ENCODE peak calls at places on chromosomes 5 and 9, in ten cellular contexts. One of them, this sample, is unnamed.

GRCh38 chr9:128201441-128202369 is 1.5 kb upstream of the DNM1 start:
- DNase-seq in prostate gland: no peak
- DNase-seq in AG04450: no peak
- DNase-seq in GM23338: no peak
- DNase-seq in glutamatergic neuron: no peak
- DNase-seq in psoas muscle: no peak
- DNase-seq in lower lobe of right lung: no peak
- DNase-seq in astrocyte of the cerebellum: peak; percentile 74
- DNase-seq in tibial nerve: no peak
- DNase-seq in activated CD8-positive, alpha-beta T cell treated with anti-CD3 and anti-CD28 coated beads for 36 hours: peak; percentile 24
- DNase-seq in this sample: no peak

GRCh38 chr9:14396171-14396570 is 82.2 kb upstream of the NFIB start:
- DNase-seq in prostate gland: no peak
- DNase-seq in AG04450: no peak
- DNase-seq in GM23338: no peak
- DNase-seq in glutamatergic neuron: no peak
- DNase-seq in psoas muscle: peak; percentile 61
- DNase-seq in lower lobe of right lung: no peak
- DNase-seq in astrocyte of the cerebellum: no peak
- DNase-seq in tibial nerve: no peak
- DNase-seq in activated CD8-positive, alpha-beta T cell treated with anti-CD3 and anti-CD28 coated beads for 36 hours: no peak
- DNase-seq in this sample: no peak

GRCh38 chr5:53407373-53407772 is 73.1 kb upstream of the FST start:
- DNase-seq in prostate gland: no peak
- DNase-seq in AG04450: no peak
- DNase-seq in GM23338: no peak
- DNase-seq in glutamatergic neuron: no peak
- DNase-seq in psoas muscle: no peak
- DNase-seq in lower lobe of right lung: no peak
- DNase-seq in astrocyte of the cerebellum: no peak
- DNase-seq in tibial nerve: no peak
- DNase-seq in activated CD8-positive, alpha-beta T cell treated with anti-CD3 and anti-CD28 coated beads for 36 hours: no peak
- DNase-seq in this sample: no peak

GRCh38 chr5:33601881-33602280 is 161.1 kb downstream of the TARS1 start:
- DNase-seq in prostate gland: no peak
- DNase-seq in AG04450: no peak
- DNase-seq in GM23338: peak; percentile 49
- DNase-seq in glutamatergic neuron: no peak
- DNase-seq in psoas muscle: no peak
- DNase-seq in lower lobe of right lung: no peak
- DNase-seq in astrocyte of the cerebellum: peak; percentile 47
- DNase-seq in tibial nerve: no peak
- DNase-seq in activated CD8-positive, alpha-beta T cell treated with anti-CD3 and anti-CD28 coated beads for 36 hours: no peak
- DNase-seq in this sample: no peak

GRCh38 chr5:3348576-3349535 is 246.8 kb upstream of the IRX1 start:
- DNase-seq in prostate gland: no peak
- DNase-seq in AG04450: no peak
- DNase-seq in GM23338: no peak
- DNase-seq in glutamatergic neuron: no peak
- DNase-seq in psoas muscle: peak; percentile 22
- DNase-seq in lower lobe of right lung: no peak
- DNase-seq in astrocyte of the cerebellum: no peak
- DNase-seq in tibial nerve: no peak
- DNase-seq in activated CD8-positive, alpha-beta T cell treated with anti-CD3 and anti-CD28 coated beads for 36 hours: no peak
- DNase-seq in this sample: no peak

GRCh38 chr9:82466616-82467251 is 478.2 kb downstream of the SPATA31D1 start:
- DNase-seq in prostate gland: no peak
- DNase-seq in AG04450: no peak
- DNase-seq in GM23338: peak; percentile 88
- DNase-seq in glutamatergic neuron: peak; percentile 75
- DNase-seq in psoas muscle: no peak
- DNase-seq in lower lobe of right lung: no peak
- DNase-seq in astrocyte of the cerebellum: peak; percentile 1
- DNase-seq in tibial nerve: no peak
- DNase-seq in activated CD8-positive, alpha-beta T cell treated with anti-CD3 and anti-CD28 coated beads for 36 hours: no peak
- DNase-seq in this sample: no peak

GRCh38 chr5:33281507-33281906 is 159.3 kb upstream of the TARS1 start:
- DNase-seq in prostate gland: no peak
- DNase-seq in AG04450: no peak
- DNase-seq in GM23338: no peak
- DNase-seq in glutamatergic neuron: no peak
- DNase-seq in psoas muscle: no peak
- DNase-seq in lower lobe of right lung: no peak
- DNase-seq in astrocyte of the cerebellum: no peak
- DNase-seq in tibial nerve: no peak
- DNase-seq in activated CD8-positive, alpha-beta T cell treated with anti-CD3 and anti-CD28 coated beads for 36 hours: no peak
- DNase-seq in this sample: no peak

GRCh38 chr5:115816226-115817042 is at the start of gene CDO1:
- DNase-seq in prostate gland: no peak
- DNase-seq in AG04450: no peak
- DNase-seq in GM23338: peak; percentile 83
- DNase-seq in glutamatergic neuron: peak; percentile 77
- DNase-seq in psoas muscle: peak; percentile 79
- DNase-seq in lower lobe of right lung: peak; percentile 48
- DNase-seq in astrocyte of the cerebellum: peak; percentile 44
- DNase-seq in tibial nerve: peak; percentile 61
- DNase-seq in activated CD8-positive, alpha-beta T cell treated with anti-CD3 and anti-CD28 coated beads for 36 hours: peak; percentile 57
- DNase-seq in this sample: no peak

GRCh38 chr5:38208782-38209378 is 49.5 kb upstream of the EGFLAM start:
- DNase-seq in prostate gland: peak; percentile 12
- DNase-seq in AG04450: peak; percentile 3
- DNase-seq in GM23338: peak; percentile 80
- DNase-seq in glutamatergic neuron: peak; percentile 22
- DNase-seq in psoas muscle: no peak
- DNase-seq in lower lobe of right lung: no peak
- DNase-seq in astrocyte of the cerebellum: peak; percentile 24
- DNase-seq in tibial nerve: no peak
- DNase-seq in activated CD8-positive, alpha-beta T cell treated with anti-CD3 and anti-CD28 coated beads for 36 hours: peak; percentile 26
- DNase-seq in this sample: peak; percentile 7

GRCh38 chr9:104009853-104010252 is 84.3 kb upstream of the SMC2 start:
- DNase-seq in prostate gland: no peak
- DNase-seq in AG04450: no peak
- DNase-seq in GM23338: no peak
- DNase-seq in glutamatergic neuron: no peak
- DNase-seq in psoas muscle: no peak
- DNase-seq in lower lobe of right lung: no peak
- DNase-seq in astrocyte of the cerebellum: no peak
- DNase-seq in tibial nerve: no peak
- DNase-seq in activated CD8-positive, alpha-beta T cell treated with anti-CD3 and anti-CD28 coated beads for 36 hours: peak; percentile 5
- DNase-seq in this sample: no peak

GRCh38 chr5:50328193-50328729 is 112.8 kb downstream of the EMB start:
- DNase-seq in prostate gland: no peak
- DNase-seq in AG04450: no peak
- DNase-seq in GM23338: no peak
- DNase-seq in glutamatergic neuron: no peak
- DNase-seq in psoas muscle: no peak
- DNase-seq in lower lobe of right lung: no peak
- DNase-seq in astrocyte of the cerebellum: no peak
- DNase-seq in tibial nerve: no peak
- DNase-seq in activated CD8-positive, alpha-beta T cell treated with anti-CD3 and anti-CD28 coated beads for 36 hours: peak; percentile 5
- DNase-seq in this sample: no peak

DNA sequence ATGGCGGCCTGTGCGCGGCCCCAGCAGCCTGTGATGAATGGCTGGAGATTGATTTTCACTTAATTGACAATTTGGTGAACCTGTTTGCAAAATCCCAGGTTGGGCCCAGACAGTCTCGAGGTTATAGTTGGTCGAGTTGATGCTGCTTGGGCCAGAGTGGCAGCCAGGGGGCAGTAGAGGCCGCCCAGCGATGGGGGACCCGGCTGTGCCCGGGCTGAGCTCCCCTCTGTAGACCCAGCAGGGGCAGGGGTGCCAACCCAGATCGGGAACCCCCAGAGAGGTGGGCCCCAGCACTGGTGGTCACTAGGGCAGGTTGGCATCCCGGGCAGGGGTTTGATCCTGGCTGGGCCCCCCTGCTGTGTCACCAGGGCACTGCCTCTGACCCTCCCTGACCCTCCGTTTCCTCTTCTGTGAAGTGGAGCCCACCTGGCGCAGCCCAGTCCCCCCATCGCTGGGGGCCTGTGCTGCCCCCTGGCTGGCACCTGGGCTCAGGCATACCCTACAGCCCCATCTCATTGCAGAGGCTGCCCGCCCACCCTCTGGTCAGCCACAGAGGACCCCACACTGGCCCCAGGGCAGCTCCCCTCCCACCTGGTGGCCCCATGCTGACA is 34.5 kb downstream of the LHX3 start:
- DNase-seq in prostate gland: peak; percentile 11
- DNase-seq in AG04450: no peak
- DNase-seq in GM23338: peak; percentile 77
- DNase-seq in glutamatergic neuron: peak; percentile 77
- DNase-seq in psoas muscle: no peak
- DNase-seq in lower lobe of right lung: no peak
- DNase-seq in astrocyte of the cerebellum: no peak
- DNase-seq in tibial nerve: no peak
- DNase-seq in activated CD8-positive, alpha-beta T cell treated with anti-CD3 and anti-CD28 coated beads for 36 hours: peak; percentile 73
- DNase-seq in this sample: no peak
- TF ChIP-seq CTCF in prostate gland: no peak
- TF ChIP-seq CTCF in AG04450: peak; percentile 77
- TF ChIP-seq CTCF in GM23338: peak; percentile 88
- TF ChIP-seq CTCF in glutamatergic neuron: peak; percentile 91
- TF ChIP-seq CTCF in psoas muscle: peak; percentile 50
- TF ChIP-seq CTCF in lower lobe of right lung: peak; percentile 60
- TF ChIP-seq CTCF in astrocyte of the cerebellum: peak; percentile 78
- TF ChIP-seq CTCF in tibial nerve: no peak
- TF ChIP-seq CTCF in activated CD8-positive, alpha-beta T cell treated with anti-CD3 and anti-CD28 coated beads for 36 hours: peak; percentile 79
- TF ChIP-seq CTCF in this sample: peak; percentile 87

GRCh38 chr9:120531683-120532300 is 48.2 kb downstream of the CDK5RAP2 start:
- DNase-seq in prostate gland: no peak
- DNase-seq in AG04450: no peak
- DNase-seq in GM23338: peak; percentile 72
- DNase-seq in glutamatergic neuron: no peak
- DNase-seq in psoas muscle: no peak
- DNase-seq in lower lobe of right lung: no peak
- DNase-seq in astrocyte of the cerebellum: peak; percentile 19
- DNase-seq in tibial nerve: no peak
- DNase-seq in activated CD8-positive, alpha-beta T cell treated with anti-CD3 and anti-CD28 coated beads for 36 hours: no peak
- DNase-seq in this sample: peak; percentile 15
- TF ChIP-seq CTCF in prostate gland: no peak
- TF ChIP-seq CTCF in AG04450: peak; percentile 59
- TF ChIP-seq CTCF in GM23338: peak; percentile 70
- TF ChIP-seq CTCF in glutamatergic neuron: peak; percentile 58
- TF ChIP-seq CTCF in psoas muscle: peak; percentile 42
- TF ChIP-seq CTCF in lower lobe of right lung: peak; percentile 41
- TF ChIP-seq CTCF in astrocyte of the cerebellum: peak; percentile 66
- TF ChIP-seq CTCF in tibial nerve: peak; percentile 12
- TF ChIP-seq CTCF in activated CD8-positive, alpha-beta T cell treated with anti-CD3 and anti-CD28 coated beads for 36 hours: peak; percentile 45
- TF ChIP-seq CTCF in this sample: peak; percentile 48

DNA sequence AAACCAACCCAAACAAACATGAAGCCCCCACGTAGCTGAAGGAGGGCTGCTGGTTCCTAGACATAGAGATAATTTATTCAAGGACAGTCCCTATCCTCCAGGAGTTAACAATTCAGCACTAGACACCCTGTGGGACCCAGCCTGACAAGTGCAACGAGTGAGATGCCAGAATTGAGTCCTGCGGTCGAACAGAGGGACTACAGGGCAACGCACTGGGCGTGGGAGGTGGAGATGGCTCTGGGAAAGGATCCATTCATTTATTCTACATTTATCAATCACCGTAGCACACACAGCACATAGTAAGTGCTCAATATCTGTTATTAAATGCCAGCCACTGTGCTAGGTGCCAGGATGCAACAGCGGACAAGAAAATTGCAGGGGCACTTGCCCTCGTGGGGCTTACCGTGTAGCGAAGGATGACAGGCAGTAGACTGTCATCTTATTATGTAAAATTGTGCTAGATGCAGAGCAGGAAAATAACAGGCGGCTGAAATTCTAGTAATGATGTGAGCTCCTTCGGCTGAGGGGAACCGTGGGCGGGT is 855 bp upstream of the ARHGAP26 start:
- DNase-seq in prostate gland: no peak
- DNase-seq in AG04450: no peak
- DNase-seq in GM23338: peak; percentile 42
- DNase-seq in glutamatergic neuron: peak; percentile 38
- DNase-seq in psoas muscle: no peak
- DNase-seq in lower lobe of right lung: no peak
- DNase-seq in astrocyte of the cerebellum: no peak
- DNase-seq in tibial nerve: no peak
- DNase-seq in activated CD8-positive, alpha-beta T cell treated with anti-CD3 and anti-CD28 coated beads for 36 hours: no peak
- DNase-seq in this sample: no peak
- TF ChIP-seq CTCF in prostate gland: no peak
- TF ChIP-seq CTCF in AG04450: no peak
- TF ChIP-seq CTCF in GM23338: no peak
- TF ChIP-seq CTCF in glutamatergic neuron: no peak
- TF ChIP-seq CTCF in psoas muscle: no peak
- TF ChIP-seq CTCF in lower lobe of right lung: no peak
- TF ChIP-seq CTCF in astrocyte of the cerebellum: no peak
- TF ChIP-seq CTCF in tibial nerve: no peak
- TF ChIP-seq CTCF in activated CD8-positive, alpha-beta T cell treated with anti-CD3 and anti-CD28 coated beads for 36 hours: no peak
- TF ChIP-seq CTCF in this sample: no peak

DNA sequence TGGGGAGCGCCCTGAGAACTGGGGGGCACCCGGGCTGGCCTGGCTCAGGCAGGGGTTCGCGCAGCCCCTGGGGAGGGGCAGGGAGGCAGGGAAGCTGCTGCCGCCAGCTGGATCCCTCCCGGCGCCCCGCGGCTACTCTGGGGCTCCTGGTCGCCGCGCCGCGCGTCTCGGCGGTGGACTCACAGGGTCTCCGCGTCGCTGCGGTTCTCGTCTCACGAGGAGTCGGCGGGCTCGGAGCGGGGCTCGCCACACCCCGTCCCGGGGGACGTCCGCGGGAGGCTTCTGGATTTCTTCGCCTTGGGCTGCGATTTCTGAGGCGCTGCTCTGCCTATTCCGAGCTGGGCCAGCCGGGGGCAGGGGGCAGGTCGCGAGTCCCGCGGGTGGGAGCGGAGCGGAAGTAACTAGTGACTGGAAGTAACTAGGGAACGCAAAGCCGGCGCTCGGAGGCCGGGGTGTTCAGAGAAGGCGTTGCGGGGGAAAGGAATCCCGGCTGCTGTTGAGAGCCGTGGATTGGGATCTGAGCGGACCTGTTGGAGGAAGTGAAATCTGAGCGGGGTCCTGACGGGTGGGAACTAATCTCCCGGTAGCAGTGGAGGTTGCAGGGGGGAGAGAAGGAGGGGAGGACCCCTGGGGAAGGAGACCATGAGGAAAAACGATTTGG is 509 bp downstream of the CYSTM1 start:
- DNase-seq in prostate gland: peak; percentile 56
- DNase-seq in AG04450: no peak
- DNase-seq in GM23338: peak; percentile 79
- DNase-seq in glutamatergic neuron: peak; percentile 92
- DNase-seq in psoas muscle: peak; percentile 93
- DNase-seq in lower lobe of right lung: peak; percentile 92
- DNase-seq in astrocyte of the cerebellum: no peak
- DNase-seq in tibial nerve: peak; percentile 49
- DNase-seq in activated CD8-positive, alpha-beta T cell treated with anti-CD3 and anti-CD28 coated beads for 36 hours: peak; percentile 77
- DNase-seq in this sample: no peak
- TF ChIP-seq CTCF in prostate gland: no peak
- TF ChIP-seq CTCF in AG04450: peak; percentile 36
- TF ChIP-seq CTCF in GM23338: no peak
- TF ChIP-seq CTCF in glutamatergic neuron: peak; percentile 10
- TF ChIP-seq CTCF in psoas muscle: peak; percentile 28
- TF ChIP-seq CTCF in lower lobe of right lung: peak; percentile 43
- TF ChIP-seq CTCF in astrocyte of the cerebellum: no peak
- TF ChIP-seq CTCF in tibial nerve: peak; percentile 27
- TF ChIP-seq CTCF in activated CD8-positive, alpha-beta T cell treated with anti-CD3 and anti-CD28 coated beads for 36 hours: peak; percentile 45
- TF ChIP-seq CTCF in this sample: no peak